ENCODE peak calls at places on chromosomes 2 and 18, in five cellular contexts. V is B cell, S is fibroblast of lung, D is lower lobe of right lung, I is WERI-Rb-1. L is an unnamed sample.

GRCh38 chr2:150045601-150046000 is 441.9 kb downstream of the RND3 start:
- DNase-seq in V (no peak), S (no peak), D (no peak), I (no peak), L (no peak)

GRCh38 chr2:235568431-235568830 is 74.6 kb downstream of the AGAP1 start:
- DNase-seq in V (no peak), S (no peak), D (no peak), I (no peak), L (no peak)

GRCh38 chr18:69400253-69400975 is at the start of gene DOK6:
- DNase-seq in V (peak), S (peak), D (peak), I (peak), L (no peak)

GRCh38 chr2:171855401-171855800 is 38.6 kb downstream of the SLC25A12 start:
- DNase-seq in V (no peak), S (peak), D (no peak), I (no peak), L (no peak)

GRCh38 chr2:184596819-184597411 is 1.4 kb upstream of the ZNF804A start:
- DNase-seq in V (peak), S (peak), D (no peak), I (no peak), L (no peak)

GRCh38 chr18:36186461-36187137 is 698 bp upstream of the MOCOS start:
- DNase-seq in V (peak), S (peak), D (peak), I (no peak), L (no peak)

GRCh38 chr2:74002515-74003391 is 18.0 kb downstream of the TET3 start:
- DNase-seq in V (peak), S (peak), D (peak), I (peak), L (peak)

GRCh38 chr2:127388423-127389164 is 819 bp upstream of the MAP3K2 start:
- DNase-seq in V (no peak), S (no peak), D (no peak), I (peak), L (no peak)

GRCh38 chr2:226995625-226996041 is 159.8 kb downstream of the RHBDD1 start:
- DNase-seq in V (no peak), S (peak), D (no peak), I (no peak), L (no peak)

GRCh38 chr2:25177369-25177641 is 8.9 kb upstream of the POMC start:
- DNase-seq in V (no peak), S (no peak), D (no peak), I (no peak), L (no peak)

GRCh38 chr2:40451926-40452605 is at the start of gene SLC8A1:
- DNase-seq in V (peak), S (peak), D (peak), I (peak), L (no peak)

GRCh38 chr2:36451512-36451911 is 95.9 kb downstream of the CRIM1 start:
- DNase-seq in V (no peak), S (peak), D (no peak), I (no peak), L (no peak)

GRCh38 chr2:200301953-200302628 is 4.4 kb upstream of the SPATS2L start:
- DNase-seq in V (no peak), S (peak), D (no peak), I (no peak), L (no peak)

GRCh38 chr2:11568436-11568835 is 34.6 kb downstream of the GREB1 start:
- DNase-seq in V (no peak), S (no peak), D (peak), I (peak), L (no peak)

GRCh38 chr2:24827321-24828261 is 34.4 kb downstream of the CENPO start:
- DNase-seq in V (peak), S (peak), D (peak), I (peak), L (peak)

GRCh38 chr2:147382322-147382948 is 462.4 kb upstream of the ACVR2A start:
- DNase-seq in V (no peak), S (no peak), D (no peak), I (peak), L (no peak)

GRCh38 chr18:39389800-39390379 is 1824.3 kb upstream of the CELF4 start:
- DNase-seq in V (no peak), S (no peak), D (no peak), I (peak), L (no peak)

GRCh38 chr2:147636238-147636887 is 208.5 kb upstream of the ACVR2A start:
- DNase-seq in V (no peak), S (peak), D (no peak), I (no peak), L (no peak)

GRCh38 chr18:50659091-50660003 is 99.5 kb downstream of the MAPK4 start:
- DNase-seq in V (no peak), S (peak), D (no peak), I (peak), L (no peak)

GRCh38 chr18:39795350-39795749 is 2159.7 kb upstream of the PIK3C3 start:
- DNase-seq in V (no peak), S (no peak), D (no peak), I (no peak), L (no peak)

GRCh38 chr2:120596990-120597594 is 138.6 kb upstream of the GLI2 start:
- DNase-seq in V (no peak), S (peak), D (peak), I (no peak), L (no peak)

GRCh38 chr18:3747176-3747973 is 297.4 kb downstream of the TGIF1 start:
- DNase-seq in V (no peak), S (peak), D (no peak), I (no peak), L (no peak)

GRCh38 chr2:48589170-48589767 is 28.4 kb upstream of the GTF2A1L start:
- DNase-seq in V (no peak), S (peak), D (no peak), I (peak), L (no peak)

GRCh38 chr2:205769494-205769848 is 87.2 kb downstream of the NRP2 start:
- DNase-seq in V (no peak), S (peak), D (no peak), I (no peak), L (no peak)

GRCh38 chr18:3062798-3063563 is 50.0 kb upstream of the LPIN2 start:
- DNase-seq in V (peak), S (no peak), D (peak), I (peak), L (peak)

GRCh38 chr2:67446504-67446911 is 49.4 kb downstream of the ETAA1 start:
- DNase-seq in V (no peak), S (peak), D (no peak), I (no peak), L (no peak)

GRCh38 chr2:37926635-37927034 is 1.5 kb downstream of the RMDN2 start:
- DNase-seq in V (no peak), S (no peak), D (no peak), I (no peak), L (no peak)

GRCh38 chr2:37925063-37925897 is at the start of gene RMDN2:
- DNase-seq in V (peak), S (peak), D (peak), I (peak), L (peak)

GRCh38 chr2:37919631-37920032 is 5.5 kb upstream of the RMDN2 start:
- DNase-seq in V (no peak), S (peak), D (no peak), I (no peak), L (no peak)

GRCh38 chr2:37920570-37920969 is 4.5 kb upstream of the RMDN2 start:
- DNase-seq in V (no peak), S (peak), D (no peak), I (no peak), L (no peak)

GRCh38 chr2:37923308-37924055 is 1.6 kb upstream of the RMDN2 start:
- DNase-seq in V (no peak), S (no peak), D (no peak), I (no peak), L (no peak)
- TF ChIP-seq CTCF in V (no peak), S (no peak), D (no peak), I (no peak), L (no peak)

GRCh38 chr2:70525032-70525431 is 28.6 kb downstream of the TGFA start:
- DNase-seq in V (no peak), S (peak), D (no peak), I (no peak), L (no peak)

GRCh38 chr2:70523996-70524965 is 29.3 kb downstream of the TGFA start:
- DNase-seq in V (no peak), S (peak), D (peak), I (no peak), L (peak)

GRCh38 chr2:70523672-70523995 is 30.0 kb downstream of the TGFA start:
- DNase-seq in V (no peak), S (no peak), D (no peak), I (no peak), L (no peak)

GRCh38 chr2:70520825-70521224 is 32.8 kb downstream of the TGFA start:
- DNase-seq in V (no peak), S (no peak), D (no peak), I (no peak), L (no peak)

DNA sequence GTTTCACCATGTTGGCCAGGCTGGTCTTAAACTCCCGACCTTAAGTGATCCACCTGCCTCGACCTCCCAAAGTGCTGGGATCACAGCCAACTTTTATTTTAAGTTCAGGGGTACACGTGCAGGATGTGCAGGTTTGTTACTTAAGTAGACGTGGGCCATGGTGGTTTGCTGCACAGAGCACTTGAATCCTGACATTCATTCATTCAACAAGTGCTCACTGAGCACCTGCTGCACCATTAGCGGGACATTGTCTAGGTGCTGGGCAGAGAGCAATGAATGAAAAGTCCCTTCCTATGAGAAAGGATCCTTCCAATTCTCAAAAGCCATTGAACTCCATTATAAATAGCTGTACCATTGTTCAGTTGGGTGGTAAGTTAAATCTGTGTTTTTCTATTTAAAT is 31.0 kb downstream of the TGFA start:
- DNase-seq in V (no peak), S (no peak), D (no peak), I (no peak), L (no peak)
- TF ChIP-seq CTCF in V (no peak), S (no peak), D (no peak), I (no peak), L (no peak)

GRCh38 chr2:218329826-218330651 is 26.6 kb upstream of the CATIP start:
- DNase-seq in V (no peak), S (no peak), D (peak), I (no peak), L (no peak)

GRCh38 chr2:218329027-218329825 is 27.4 kb upstream of the CATIP start:
- DNase-seq in V (no peak), S (no peak), D (peak), I (peak), L (no peak)

GRCh38 chr2:218332288-218332687 is 24.4 kb upstream of the CATIP start:
- DNase-seq in V (no peak), S (no peak), D (no peak), I (peak), L (no peak)

GRCh38 chr2:218332920-218333645 is 23.6 kb upstream of the CATIP start:
- DNase-seq in V (no peak), S (no peak), D (no peak), I (no peak), L (no peak)

DNA sequence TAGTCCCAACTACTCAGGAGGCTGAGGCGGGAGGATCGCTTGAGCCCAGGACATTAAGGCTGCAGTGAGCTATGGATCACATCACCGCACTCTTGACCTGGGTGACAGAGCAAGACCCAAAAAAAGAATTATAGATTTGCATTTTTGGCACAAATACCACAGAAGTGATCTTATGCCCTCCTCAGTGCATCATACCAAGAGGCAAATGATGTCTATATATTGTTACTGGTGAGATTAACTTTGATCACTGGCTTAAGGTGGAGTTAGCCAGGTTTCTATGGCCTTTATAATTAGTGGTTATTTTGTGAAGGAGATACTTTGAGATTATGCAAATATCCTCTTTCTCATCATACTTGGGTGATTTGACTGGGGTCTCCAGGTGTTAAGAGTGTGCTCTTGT is 22.1 kb upstream of the CATIP start:
- DNase-seq in V (no peak), S (no peak), D (no peak), I (no peak), L (no peak)
- TF ChIP-seq CTCF in V (no peak), S (no peak), D (no peak), I (no peak), L (no peak)

GRCh38 chr18:41537666-41538065 is 417.4 kb upstream of the PIK3C3 start:
- DNase-seq in V (no peak), S (no peak), D (no peak), I (no peak), L (no peak)

GRCh38 chr18:41529093-41529492 is 425.9 kb upstream of the PIK3C3 start:
- DNase-seq in V (no peak), S (no peak), D (no peak), I (no peak), L (no peak)

GRCh38 chr18:41530959-41531358 is 424.1 kb upstream of the PIK3C3 start:
- DNase-seq in V (no peak), S (no peak), D (no peak), I (no peak), L (no peak)

DNA sequence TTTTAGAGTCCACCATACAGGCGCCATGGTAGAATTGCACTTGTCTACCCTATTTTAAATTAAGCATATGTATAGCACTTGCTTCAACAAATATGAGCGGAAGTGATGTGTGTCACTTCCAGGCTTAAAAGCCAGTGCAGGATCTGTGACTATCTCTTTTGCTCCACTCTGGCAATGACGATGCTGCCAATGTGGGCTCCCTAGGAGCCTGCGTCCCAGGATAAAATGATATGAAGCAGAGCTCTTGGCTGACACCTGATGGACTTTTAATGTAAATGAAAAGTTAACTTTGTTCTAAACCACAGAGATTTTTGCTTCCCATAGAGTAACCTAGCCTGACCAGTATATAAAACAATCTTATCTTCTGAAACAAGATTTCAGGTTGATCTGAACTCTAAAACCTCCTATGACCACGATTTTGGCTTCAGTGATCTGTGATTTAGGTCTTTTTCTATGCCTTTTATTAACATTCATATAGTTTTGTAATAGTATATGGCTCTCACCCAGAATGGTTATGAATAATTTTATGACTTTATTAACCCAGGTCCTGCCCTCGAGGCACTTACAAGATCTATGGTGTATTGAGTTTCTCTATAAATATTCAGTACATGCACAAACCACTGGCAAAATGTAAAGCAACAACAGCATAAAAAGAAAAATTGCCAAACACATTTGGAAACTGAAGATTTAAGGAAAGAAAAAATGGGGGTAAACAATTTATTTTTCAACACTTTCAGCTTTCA is 422.5 kb upstream of the PIK3C3 start:
- DNase-seq in V (no peak), S (no peak), D (no peak), I (peak), L (no peak)
- TF ChIP-seq CTCF in V (no peak), S (no peak), D (no peak), I (peak), L (no peak)

GRCh38 chr2:46325178-46325928 is 28.1 kb downstream of the EPAS1 start:
- DNase-seq in V (no peak), S (peak), D (no peak), I (no peak), L (no peak)

GRCh38 chr2:46328316-46328715 is 31.1 kb downstream of the EPAS1 start:
- DNase-seq in V (no peak), S (no peak), D (no peak), I (no peak), L (no peak)

GRCh38 chr2:46326231-46326980 is 29.2 kb downstream of the EPAS1 start:
- DNase-seq in V (no peak), S (no peak), D (peak), I (no peak), L (no peak)

GRCh38 chr2:46329340-46329739 is 32.1 kb downstream of the EPAS1 start:
- DNase-seq in V (no peak), S (no peak), D (no peak), I (no peak), L (no peak)

DNA sequence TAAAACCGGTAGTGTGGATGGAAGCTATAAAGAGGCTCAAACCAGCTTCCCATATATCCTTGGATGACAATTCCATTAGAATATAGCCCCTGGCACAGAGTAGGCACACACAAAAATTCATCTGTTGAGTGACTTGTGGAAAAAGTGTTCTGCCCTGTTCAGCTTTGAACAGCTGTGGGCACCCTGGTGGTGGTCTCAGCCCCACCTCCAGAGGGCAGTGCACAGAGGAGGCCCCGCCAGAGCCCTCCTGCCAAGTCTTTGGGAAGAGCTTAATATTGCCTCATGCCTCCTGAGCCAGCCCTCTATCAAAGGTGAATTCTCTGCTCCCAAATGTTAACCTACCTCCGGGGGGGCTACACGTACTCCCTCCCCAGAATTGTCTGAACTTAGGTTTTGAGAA is 30.4 kb downstream of the EPAS1 start:
- DNase-seq in V (no peak), S (no peak), D (no peak), I (no peak), L (no peak)
- TF ChIP-seq CTCF in V (no peak), S (no peak), D (peak), I (peak), L (no peak)

DNA sequence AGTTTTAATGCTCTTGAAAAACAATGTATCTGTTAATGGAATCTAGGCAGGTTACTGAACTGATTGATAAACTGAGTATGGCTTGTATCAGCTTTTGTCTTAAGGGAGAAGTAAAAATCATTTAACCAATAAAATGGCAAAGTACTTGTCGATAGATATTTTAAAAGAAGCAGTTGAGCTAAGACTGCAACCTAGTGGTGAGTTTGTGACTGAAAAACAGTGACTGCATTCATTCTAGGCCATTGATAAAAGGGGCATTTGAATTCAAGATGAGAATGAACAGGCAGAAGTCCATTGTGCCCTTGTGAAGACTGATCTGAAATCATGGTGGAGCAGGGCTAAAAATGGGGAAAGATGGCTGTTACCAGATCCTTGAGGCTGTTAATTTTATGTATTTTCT is 59.4 kb upstream of the MSTN start:
- DNase-seq in V (no peak), S (peak), D (no peak), I (no peak), L (no peak)
- TF ChIP-seq CTCF in V (peak), S (peak), D (no peak), I (peak), L (no peak)

GRCh38 chr2:164992818-164993217 is 37.5 kb upstream of the SLC38A11 start:
- DNase-seq in V (peak), S (peak), D (no peak), I (peak), L (no peak)
- TF ChIP-seq CTCF in V (peak), S (peak), D (peak), I (no peak), L (peak)

DNA sequence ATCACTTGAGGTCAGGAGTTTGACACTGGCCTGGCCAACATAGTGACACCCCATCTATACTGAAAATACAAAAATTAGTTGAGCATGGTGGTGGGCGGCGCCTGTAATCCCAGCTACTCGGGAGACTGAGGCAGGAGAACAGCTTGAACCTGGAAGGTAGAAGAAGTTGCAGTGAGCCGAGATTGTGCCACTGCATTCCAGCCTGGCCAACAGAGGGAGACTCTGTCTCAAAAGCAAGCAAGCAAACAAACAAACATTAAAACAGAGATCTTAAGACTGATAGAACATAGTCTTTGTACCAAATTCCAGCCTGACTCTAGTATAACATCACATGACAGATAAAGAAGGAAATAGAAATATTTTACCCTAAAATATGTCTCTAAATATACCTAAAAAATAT is 168.1 kb downstream of the PTPRM start:
- DNase-seq in V (no peak), S (no peak), D (no peak), I (no peak), L (no peak)
- TF ChIP-seq CTCF in V (no peak), S (no peak), D (peak), I (peak), L (no peak)

L was measured in natural killer cell.